ENCODE peak calls at places on chromosomes 2 and 18, in nine cellular contexts. L, W, H, J, Y, G, K, A and F are unnamed samples.

GRCh38 chr2:172119089-172119488 is 16.4 kb upstream of the DLX2 start:
- DNase-seq in L (peak; percentile 82), W (no peak), H (no peak), J (no peak), Y (no peak), G (no peak), K (no peak), A (no peak), F (no peak)

GRCh38 chr2:210481601-210482124 is 5.1 kb upstream of the LANCL1 start:
- DNase-seq in L (peak; percentile 5), W (no peak), H (no peak), J (no peak), Y (no peak), G (no peak), K (no peak), A (no peak), F (no peak)

GRCh38 chr2:234735829-234736228 is 216.0 kb upstream of the SH3BP4 start:
- DNase-seq in L (no peak), W (no peak), H (no peak), J (no peak), Y (no peak), G (no peak), K (no peak), A (no peak), F (peak; percentile 25)

GRCh38 chr2:63755216-63755615 is 86.5 kb upstream of the UGP2 start:
- DNase-seq in L (peak; percentile 17), W (no peak), H (no peak), J (no peak), Y (no peak), G (no peak), K (no peak), A (no peak), F (no peak)

GRCh38 chr2:168599738-168600137 is 143.7 kb downstream of the CERS6 start:
- DNase-seq in L (no peak), W (no peak), H (no peak), J (no peak), Y (no peak), G (no peak), K (no peak), A (no peak), F (no peak)

GRCh38 chr18:55018602-55019001 is 59.3 kb upstream of the CCDC68 start:
- DNase-seq in L (peak; percentile 68), W (no peak), H (no peak), J (no peak), Y (no peak), G (no peak), K (no peak), A (no peak), F (no peak)

GRCh38 chr2:238225121-238225520 is 14.7 kb downstream of the HES6 start:
- DNase-seq in L (no peak), W (no peak), H (no peak), J (no peak), Y (no peak), G (no peak), K (no peak), A (no peak), F (peak; percentile 71)

GRCh38 chr2:239187464-239188253 is 213.2 kb downstream of the HDAC4 start:
- DNase-seq in L (no peak), W (no peak), H (no peak), J (no peak), Y (peak; percentile 40), G (no peak), K (no peak), A (no peak), F (no peak)

GRCh38 chr18:269480-270090 is 1.7 kb upstream of the THOC1 start:
- DNase-seq in L (no peak), W (no peak), H (no peak), J (no peak), Y (no peak), G (no peak), K (no peak), A (no peak), F (no peak)

GRCh38 chr2:115560671-115561070 is 1118.2 kb downstream of the DPP10 start:
- DNase-seq in L (no peak), W (no peak), H (no peak), J (no peak), Y (no peak), G (no peak), K (no peak), A (no peak), F (no peak)

GRCh38 chr18:36467614-36468013 is 170.1 kb downstream of the FHOD3 start:
- DNase-seq in L (no peak), W (no peak), H (no peak), J (no peak), Y (no peak), G (no peak), K (no peak), A (no peak), F (no peak)

GRCh38 chr2:169797601-169798000 is 1.1 kb upstream of the SSB start:
- DNase-seq in L (no peak), W (no peak), H (no peak), J (no peak), Y (no peak), G (no peak), K (no peak), A (no peak), F (no peak)

GRCh38 chr2:169798397-169798717 is 314 bp upstream of the SSB start:
- DNase-seq in L (no peak), W (no peak), H (no peak), J (no peak), Y (no peak), G (no peak), K (no peak), A (no peak), F (no peak)

GRCh38 chr2:169799555-169799954 is 884 bp downstream of the SSB start:
- DNase-seq in L (peak; percentile 35), W (no peak), H (peak; percentile 27), J (no peak), Y (no peak), G (no peak), K (no peak), A (no peak), F (no peak)

GRCh38 chr2:169796441-169796840 is 2.2 kb upstream of the SSB start:
- DNase-seq in L (peak; percentile 19), W (no peak), H (no peak), J (no peak), Y (no peak), G (no peak), K (no peak), A (no peak), F (no peak)

DNA sequence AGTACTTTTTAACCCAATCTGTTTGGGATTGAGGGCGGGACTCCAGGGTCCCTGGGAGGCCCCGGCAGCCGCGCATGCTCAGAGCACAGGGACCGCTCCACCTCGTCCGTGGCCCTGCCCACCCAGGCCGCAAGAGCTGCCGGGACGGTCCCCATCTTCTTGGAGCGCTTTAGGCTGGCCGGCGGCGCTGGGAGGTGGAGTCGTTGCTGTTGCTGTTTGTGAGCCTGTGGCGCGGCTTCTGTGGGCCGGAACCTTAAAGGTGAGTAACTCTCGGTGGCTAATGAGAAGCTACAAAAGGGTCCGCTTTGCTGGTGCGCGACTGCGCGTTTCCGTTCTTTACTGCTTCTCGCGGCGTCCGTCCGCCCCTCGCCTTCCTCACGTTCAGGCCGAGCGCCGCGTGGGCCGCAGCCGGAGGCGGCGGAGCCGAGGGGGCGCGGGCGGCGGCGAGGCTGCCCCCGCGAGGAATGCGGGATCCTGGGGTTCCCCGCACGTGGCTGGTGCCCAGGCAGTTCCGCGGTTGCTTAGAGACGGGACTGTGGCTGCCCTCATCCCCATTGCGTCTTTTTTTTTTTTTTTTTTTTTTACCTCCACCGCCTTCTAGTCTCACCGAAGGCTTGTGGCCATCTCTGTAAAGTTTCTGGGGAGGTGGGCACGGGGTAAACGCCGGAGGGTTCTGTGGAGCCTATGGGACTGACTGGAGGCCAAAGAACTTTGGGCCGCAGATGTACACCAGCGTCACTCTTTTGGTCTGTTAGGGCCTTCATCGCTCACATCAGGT is at the start of gene SSB:
- DNase-seq in L (peak; percentile 89), W (peak; percentile 93), H (peak; percentile 100), J (peak; percentile 82), Y (peak; percentile 95), G (peak; percentile 92), K (peak; percentile 93), A (peak; percentile 85), F (peak; percentile 98)
- TF ChIP-seq POLR2A in L (peak; percentile 79), W (peak; percentile 92), H (peak; percentile 98), J (peak; percentile 84), Y (peak; percentile 67), G (peak; percentile 79), K (peak; percentile 77), A (peak; percentile 90), F (no peak)

DNA sequence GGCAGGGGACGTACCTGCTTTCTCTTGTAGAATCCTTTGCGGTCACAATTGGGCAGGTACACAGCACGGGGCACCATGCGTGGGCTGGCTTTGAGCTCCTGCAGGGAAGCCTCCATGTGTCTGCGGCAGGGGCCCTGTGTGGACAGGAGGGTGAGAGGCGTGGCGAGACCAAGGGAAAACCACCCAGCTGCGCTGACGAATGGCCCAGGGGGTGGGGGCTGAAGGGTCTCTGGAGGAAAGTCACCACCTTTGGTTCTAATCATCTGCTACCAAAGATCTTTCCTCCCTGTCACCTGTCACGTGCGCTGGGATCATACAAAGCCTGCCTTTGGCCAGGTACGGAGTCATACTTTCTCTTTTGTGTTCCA is 17.3 kb downstream of the IGFBP5 start:
- DNase-seq in L (no peak), W (no peak), H (no peak), J (no peak), Y (peak; percentile 64), G (no peak), K (no peak), A (no peak), F (no peak)
- TF ChIP-seq CTCF in L (no peak), W (no peak), H (no peak), J (no peak), Y (no peak), G (no peak), K (no peak), A (no peak), F (no peak)

GRCh38 chr2:226017107-226017506 is 617.6 kb downstream of the NYAP2 start:
- DNase-seq in L (no peak), W (no peak), H (no peak), J (no peak), Y (no peak), G (no peak), K (no peak), A (no peak), F (no peak)

GRCh38 chr2:226020179-226020578 is 620.7 kb downstream of the NYAP2 start:
- DNase-seq in L (no peak), W (no peak), H (no peak), J (no peak), Y (no peak), G (no peak), K (no peak), A (no peak), F (no peak)

GRCh38 chr2:226018641-226019040 is 619.1 kb downstream of the NYAP2 start:
- DNase-seq in L (no peak), W (no peak), H (no peak), J (no peak), Y (no peak), G (no peak), K (no peak), A (no peak), F (no peak)

GRCh38 chr2:226012116-226012515 is 612.6 kb downstream of the NYAP2 start:
- DNase-seq in L (no peak), W (no peak), H (no peak), J (no peak), Y (no peak), G (no peak), K (no peak), A (no peak), F (no peak)

GRCh38 chr2:226017534-226017933 is 618.0 kb downstream of the NYAP2 start:
- DNase-seq in L (no peak), W (no peak), H (no peak), J (no peak), Y (no peak), G (no peak), K (no peak), A (no peak), F (no peak)
- H3K4me3 ChIP-seq in L (no peak overlapping the region), W (no peak overlapping the region), H (no peak overlapping the region), J (no peak overlapping the region), Y (no peak overlapping the region), G (no peak overlapping the region), K (no peak overlapping the region), A (no peak overlapping the region), F (no peak overlapping the region)

GRCh38 chr2:173797586-173798263 is 167.4 kb downstream of the SP3 start:
- DNase-seq in L (no peak), W (no peak), H (no peak), J (no peak), Y (no peak), G (no peak), K (no peak), A (no peak), F (no peak)
- TF ChIP-seq POLR2A in L (no peak), W (no peak), H (no peak), J (no peak), Y (no peak), G (no peak), K (no peak), A (no peak), F (no peak)